ENCODE peak calls at places on chromosome 7, in four cellular contexts. I is lower lobe of right lung, F is hepatocyte, K is brain microvascular endothelial cell. G is an unnamed sample.

GRCh38 chr7:94941844-94942632 is 34.6 kb downstream of the PPP1R9A start:
- DNase-seq in I (no peak), F (no peak), K (no peak), G (no peak)

GRCh38 chr7:135317676-135318326 is 84.2 kb downstream of the STRA8 start:
- DNase-seq in I (no peak), F (peak; percentile 37), K (no peak), G (no peak)

GRCh38 chr7:70668606-70669358 is 463.2 kb upstream of the GALNT17 start:
- DNase-seq in I (no peak), F (no peak), K (no peak), G (peak; percentile 31)

GRCh38 chr7:149778327-149778637 is 4.9 kb upstream of the ZNF467 start:
- DNase-seq in I (no peak), F (no peak), K (no peak), G (no peak)

GRCh38 chr7:122595885-122596284 is 103.0 kb downstream of the RNF133 start:
- DNase-seq in I (no peak), F (no peak), K (no peak), G (no peak)

GRCh38 chr7:123615344-123615743 is 13.7 kb downstream of the ASB15 start:
- DNase-seq in I (no peak), F (peak; percentile 57), K (peak; percentile 47), G (no peak)

GRCh38 chr7:138875794-138876193 is 77.8 kb upstream of the ATP6V0A4 start:
- DNase-seq in I (no peak), F (no peak), K (peak; percentile 91), G (no peak)

GRCh38 chr7:88835147-88835728 is 39.7 kb upstream of the TEX47 start:
- DNase-seq in I (no peak), F (peak; percentile 54), K (peak; percentile 1), G (no peak)

GRCh38 chr7:128108641-128109423 is 77.6 kb upstream of the LRRC4 start:
- DNase-seq in I (no peak), F (no peak), K (no peak), G (peak; percentile 19)

GRCh38 chr7:128251337-128251736 is 10.3 kb downstream of the LEP start:
- DNase-seq in I (no peak), F (no peak), K (no peak), G (no peak)

GRCh38 chr7:121084748-121085336 is 96.3 kb downstream of the CPED1 start:
- DNase-seq in I (no peak), F (no peak), K (peak; percentile 93), G (no peak)

GRCh38 chr7:64998865-64999164 is 7.7 kb downstream of the ERV3-1 start:
- DNase-seq in I (no peak), F (no peak), K (no peak), G (no peak)

GRCh38 chr7:64997927-64998391 is 7.1 kb upstream of the ZNF117 start:
- DNase-seq in I (no peak), F (no peak), K (peak; percentile 78), G (no peak)

GRCh38 chr7:64993901-64994300 is 3.1 kb upstream of the ZNF117 start:
- DNase-seq in I (no peak), F (no peak), K (no peak), G (no peak)

GRCh38 chr7:64997164-64997908 is 6.5 kb upstream of the ZNF117 start:
- DNase-seq in I (no peak), F (no peak), K (no peak), G (no peak)

GRCh38 chr7:64996305-64996704 is 5.5 kb upstream of the ZNF117 start:
- DNase-seq in I (no peak), F (no peak), K (no peak), G (no peak)
- TF ChIP-seq CTCF in I (no peak), F (no peak), K (no peak), G (no peak)

DNA sequence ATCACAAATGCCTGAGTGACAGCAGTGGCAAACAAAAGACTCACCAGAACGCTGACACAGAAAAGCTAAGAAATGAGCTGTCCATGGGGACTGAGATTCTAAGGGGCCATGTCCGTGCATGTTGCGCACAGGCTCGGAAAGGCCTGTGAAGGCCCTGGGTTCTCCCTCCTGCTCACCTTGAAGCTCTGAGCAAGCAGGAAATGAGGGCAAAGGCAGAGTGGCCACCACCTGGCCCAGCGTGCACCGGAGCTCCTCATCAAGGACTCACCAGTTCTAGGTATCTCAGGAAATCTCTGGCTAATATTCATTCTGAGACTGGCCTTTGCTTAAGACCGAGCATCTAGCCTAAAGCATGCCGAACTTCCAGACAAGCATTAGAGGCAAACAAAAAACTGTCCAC is 52.7 kb downstream of the MAD1L1 start:
- DNase-seq in I (no peak), F (no peak), K (no peak), G (no peak)
- TF ChIP-seq CTCF in I (no peak), F (no peak), K (no peak), G (no peak)

DNA sequence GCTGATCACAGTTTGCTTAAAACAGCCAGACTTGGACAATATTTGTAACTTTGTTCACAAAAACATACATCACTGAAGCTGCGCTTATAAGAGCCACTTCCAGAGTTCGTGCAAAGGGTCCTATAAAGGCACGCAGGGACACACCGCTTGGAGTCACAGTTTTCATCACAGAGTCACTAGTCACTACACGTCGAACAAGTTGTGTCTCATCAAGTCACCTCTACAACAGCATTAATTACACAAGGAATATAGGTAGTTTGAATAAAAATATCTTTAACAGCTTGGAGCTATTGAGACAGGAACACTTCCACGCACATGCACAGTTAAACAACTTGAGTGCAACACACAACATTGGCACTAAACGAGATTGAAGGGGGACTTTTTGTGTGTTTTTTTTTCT is 2.3 kb downstream of the HOXA5 start:
- DNase-seq in I (no peak), F (no peak), K (no peak), G (no peak)
- TF ChIP-seq CTCF in I (no peak), F (no peak), K (no peak), G (no peak)

GRCh38 chr7:158358926-158359645 is 228.5 kb downstream of the PTPRN2 start:
- DNase-seq in I (no peak), F (no peak), K (no peak), G (peak; percentile 10)
- TF ChIP-seq CTCF in I (no peak), F (no peak), K (no peak), G (no peak)

G was measured in tibial artery.